ENCODE peak calls at places on chromosomes 2 and 18, in nine cellular contexts. X, O, B, T, D, F, L, C and I are unnamed samples.
A peak's percentile ranks its signal among the peaks of the same experiment; 100 is the strongest.

GRCh38 chr2:118268268-118268667 is 180.0 kb downstream of the INSIG2 start:
- DNase-seq in X (no peak), O (no peak), B (no peak), T (no peak), D (no peak), F (no peak), L (no peak), C (no peak), I (no peak)

GRCh38 chr2:96262306-96262705 is 3.5 kb downstream of the TMEM127 start:
- DNase-seq in X (no peak), O (no peak), B (no peak), T (no peak), D (no peak), F (no peak), L (no peak), C (no peak), I (no peak)

GRCh38 chr2:43370146-43370545 is 143.7 kb upstream of the ZFP36L2 start:
- DNase-seq in X (no peak), O (no peak), B (no peak), T (no peak), D (no peak), F (no peak), L (no peak), C (no peak), I (no peak)

GRCh38 chr2:63035686-63036085 is 14.9 kb upstream of the OTX1 start:
- DNase-seq in X (no peak), O (no peak), B (no peak), T (no peak), D (no peak), F (no peak), L (no peak), C (no peak), I (no peak)

GRCh38 chr2:19819097-19820065 is 82.4 kb downstream of the TTC32 start:
- DNase-seq in X (no peak), O (peak; percentile 85), B (peak; percentile 64), T (peak; percentile 32), D (peak; percentile 94), F (peak; percentile 88), L (no peak), C (peak; percentile 47), I (peak; percentile 44)

GRCh38 chr2:138779451-138780440 is at the start of gene NXPH2:
- DNase-seq in X (no peak), O (no peak), B (no peak), T (peak; percentile 15), D (peak; percentile 25), F (no peak), L (no peak), C (no peak), I (no peak)

GRCh38 chr2:200873561-200873960 is 9.1 kb upstream of the CLK1 start:
- DNase-seq in X (no peak), O (no peak), B (no peak), T (no peak), D (no peak), F (no peak), L (no peak), C (no peak), I (no peak)

GRCh38 chr2:81304154-81304830 is 999.7 kb upstream of the LRRTM1 start:
- DNase-seq in X (no peak), O (no peak), B (no peak), T (no peak), D (no peak), F (no peak), L (no peak), C (no peak), I (no peak)

GRCh38 chr2:44544991-44545390 is 183.2 kb downstream of the CAMKMT start:
- DNase-seq in X (no peak), O (no peak), B (peak; percentile 31), T (no peak), D (no peak), F (no peak), L (no peak), C (no peak), I (no peak)

GRCh38 chr18:40877096-40877495 is 1077.9 kb upstream of the PIK3C3 start:
- DNase-seq in X (no peak), O (peak; percentile 97), B (peak; percentile 98), T (peak; percentile 93), D (peak; percentile 86), F (peak; percentile 88), L (no peak), C (peak; percentile 96), I (peak; percentile 73)

GRCh38 chr18:23236876-23237468 is 101.7 kb downstream of the CABLES1 start:
- DNase-seq in X (no peak), O (no peak), B (no peak), T (no peak), D (no peak), F (no peak), L (no peak), C (no peak), I (no peak)

GRCh38 chr2:128346811-128347558 is 28.3 kb upstream of the HS6ST1 start:
- DNase-seq in X (no peak), O (no peak), B (no peak), T (no peak), D (no peak), F (no peak), L (no peak), C (no peak), I (no peak)

GRCh38 chr2:14634223-14634884 is 1.8 kb downstream of the LRATD1 start:
- DNase-seq in X (peak; percentile 82), O (peak; percentile 54), B (peak; percentile 60), T (peak; percentile 70), D (peak; percentile 86), F (peak; percentile 43), L (peak; percentile 76), C (peak; percentile 44), I (no peak)

GRCh38 chr2:172672999-172673726 is 62.5 kb upstream of the RAPGEF4 start:
- DNase-seq in X (no peak), O (no peak), B (peak; percentile 74), T (peak; percentile 36), D (peak; percentile 84), F (peak; percentile 58), L (no peak), C (no peak), I (no peak)

DNA sequence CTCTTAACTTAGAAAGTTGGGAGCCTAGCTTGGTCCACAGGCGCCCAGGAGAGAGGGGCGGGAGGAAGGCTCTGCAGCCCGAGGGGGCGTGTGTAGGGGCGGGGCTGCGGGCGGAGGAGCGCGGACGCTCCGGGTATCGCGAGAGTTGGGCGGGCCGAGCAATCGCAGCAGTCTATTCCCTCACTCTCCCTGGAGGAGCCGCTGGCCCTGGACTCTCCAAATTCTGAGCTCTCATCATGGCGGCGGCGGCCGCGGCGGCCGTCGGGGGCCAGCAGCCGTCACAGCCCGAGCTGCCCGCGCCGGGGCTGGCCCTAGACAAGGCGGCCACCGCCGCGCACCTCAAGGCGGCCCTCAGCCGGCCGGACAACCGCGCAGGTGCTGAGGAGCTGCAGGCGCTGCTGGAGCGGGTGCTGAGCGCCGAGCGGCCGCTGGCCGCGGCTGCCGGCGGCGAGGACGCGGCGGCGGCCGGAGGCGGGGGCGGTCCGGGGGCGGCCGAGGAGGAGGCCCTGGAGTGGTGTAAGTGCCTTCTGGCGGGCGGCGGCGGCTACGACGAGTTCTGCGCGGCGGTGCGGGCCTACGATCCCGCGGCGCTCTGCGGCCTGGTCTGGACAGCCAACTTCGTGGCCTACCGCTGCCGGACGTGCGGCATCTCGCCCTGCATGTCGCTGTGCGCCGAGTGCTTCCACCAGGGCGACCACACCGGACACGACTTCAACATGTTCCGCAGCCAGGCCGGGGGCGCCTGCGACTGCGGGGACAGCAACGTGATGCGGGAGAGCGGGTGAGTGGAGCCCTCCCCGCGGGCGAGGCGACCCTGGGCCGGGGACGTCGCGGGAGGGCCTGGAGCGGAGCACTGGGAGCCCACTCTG is at the start of gene UBR3:
- DNase-seq in X (peak; percentile 91), O (peak; percentile 91), B (peak; percentile 95), T (peak; percentile 93), D (peak; percentile 84), F (peak; percentile 87), L (peak; percentile 95), C (peak; percentile 95), I (no peak)
- TF ChIP-seq CTCF in X (no peak), O (peak; percentile 21), B (peak; percentile 26), T (peak; percentile 18), D (no peak), F (peak; percentile 1), L (peak; percentile 9), C (no peak), I (peak; percentile 21)

DNA sequence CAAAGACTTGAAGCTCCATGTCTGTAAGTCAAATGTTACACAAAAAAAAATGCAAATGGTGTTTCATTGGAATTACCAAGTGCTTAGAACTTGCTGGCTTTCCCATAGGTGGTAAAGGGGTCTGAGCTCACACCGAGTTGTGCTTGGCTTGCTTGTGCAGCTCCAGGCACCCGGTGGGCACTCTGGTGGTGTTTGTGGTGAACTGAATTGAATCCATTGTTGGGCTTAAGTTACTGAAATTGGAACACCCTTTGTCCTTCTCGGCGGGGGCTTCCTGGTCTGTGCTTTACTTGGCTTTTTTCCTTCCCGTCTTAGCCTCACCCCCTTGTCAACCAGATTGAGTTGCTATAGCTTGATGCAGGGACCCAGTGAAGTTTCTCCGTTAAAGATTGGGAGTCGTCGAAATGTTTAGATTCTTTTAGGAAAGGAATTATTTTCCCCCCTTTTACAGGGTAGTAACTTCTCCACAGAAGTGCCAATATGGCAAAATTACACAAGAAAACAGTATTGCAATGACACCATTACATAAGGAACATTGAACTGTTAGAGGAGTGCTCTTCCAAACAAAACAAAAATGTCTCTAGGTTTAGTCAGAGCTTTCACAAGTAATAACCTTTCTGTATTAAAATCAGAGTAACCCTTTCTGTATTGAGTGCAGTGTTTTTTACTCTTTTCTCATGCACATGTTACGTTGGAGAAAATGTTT is 97.9 kb upstream of the IL1R2 start:
- DNase-seq in X (no peak), O (no peak), B (peak; percentile 70), T (peak; percentile 24), D (no peak), F (no peak), L (no peak), C (peak; percentile 28), I (no peak)
- H3K4me3 ChIP-seq in X (no peak overlapping the region), O (no peak overlapping the region), B (no peak overlapping the region), T (no peak overlapping the region), D (no peak overlapping the region), F (no peak overlapping the region), L (no peak overlapping the region), C (no peak overlapping the region), I (no peak overlapping the region)

GRCh38 chr2:151992582-151992981 is 106.3 kb downstream of the CACNB4 start:
- DNase-seq in X (no peak), O (no peak), B (no peak), T (no peak), D (no peak), F (no peak), L (no peak), C (no peak), I (no peak)
- TF ChIP-seq CTCF in X (no peak), O (no peak), B (no peak), T (no peak), D (no peak), F (no peak), L (no peak), C (no peak), I (no peak)

DNA sequence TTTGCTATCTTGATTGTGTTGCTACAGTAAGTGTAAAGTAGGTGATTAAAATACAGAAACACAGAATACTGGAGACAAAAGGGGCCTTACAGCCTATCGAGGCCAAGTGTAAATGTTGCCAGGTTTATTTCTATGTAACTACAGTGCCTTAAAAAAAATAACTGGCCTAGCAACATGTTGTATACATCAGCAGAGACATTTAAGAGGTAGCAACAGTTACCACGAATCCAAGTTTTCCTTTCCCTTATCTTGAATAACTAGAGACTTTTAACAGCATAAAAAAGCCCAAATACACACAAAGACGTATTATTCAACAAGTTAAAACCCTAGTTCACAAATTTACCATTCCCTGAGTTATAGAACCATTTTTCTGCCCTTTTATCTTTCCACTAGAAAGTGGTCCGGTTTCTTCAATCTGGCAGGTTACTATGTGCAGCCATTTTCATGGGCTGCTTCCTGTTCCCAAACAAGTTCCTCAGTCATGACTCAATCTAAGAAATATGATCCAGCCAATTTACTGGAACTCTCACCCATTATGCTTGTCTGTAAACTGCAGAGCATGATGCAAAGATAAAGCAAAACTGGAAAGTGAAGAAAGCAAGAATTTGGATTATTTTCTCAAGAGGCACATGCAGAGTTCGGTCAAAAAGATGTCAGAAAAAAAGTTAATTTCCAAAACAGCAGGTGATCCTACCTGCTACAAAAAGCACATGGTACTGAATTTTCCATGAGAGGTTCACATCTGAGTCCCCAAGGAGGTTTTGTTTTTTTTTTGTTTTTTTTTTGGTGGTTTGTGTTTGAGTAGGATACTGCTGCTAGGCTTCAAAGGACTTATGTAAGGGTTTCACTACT is 22.2 kb downstream of the NFE2L2 start:
- DNase-seq in X (peak; percentile 82), O (peak; percentile 95), B (peak; percentile 97), T (peak; percentile 97), D (peak; percentile 78), F (peak; percentile 74), L (no peak), C (peak; percentile 94), I (peak; percentile 93)
- H3K4me3 ChIP-seq in X (peak overlapping the region; percentile 16), O (peak overlapping the region; percentile 19), B (peak overlapping the region; percentile 15), T (peak overlapping the region; percentile 44), D (no peak overlapping the region), F (peak overlapping the region; percentile 13), L (peak overlapping the region; percentile 58), C (peak overlapping the region; percentile 36), I (peak overlapping the region; percentile 13)